ENCODE peak calls at places on chromosome 9, in four cellular contexts. One of them, this sample, is unnamed.

GRCh38 chr9:71509054-71509453 is 259.3 kb downstream of the CEMIP2 start:
- DNase-seq in GM06990: no peak
- DNase-seq in aorta: no peak
- DNase-seq in GM23338: peak
- DNase-seq in this sample: no peak

GRCh38 chr9:127539259-127539981 is 72.7 kb upstream of the STXBP1 start:
- DNase-seq in GM06990: no peak
- DNase-seq in aorta: no peak
- DNase-seq in GM23338: no peak
- DNase-seq in this sample: no peak

GRCh38 chr9:135516132-135516860 is 4.9 kb upstream of the LCN1 start:
- DNase-seq in GM06990: no peak
- DNase-seq in aorta: no peak
- DNase-seq in GM23338: no peak
- DNase-seq in this sample: no peak

GRCh38 chr9:23496827-23497226 is 329.2 kb downstream of the ELAVL2 start:
- DNase-seq in GM06990: no peak
- DNase-seq in aorta: no peak
- DNase-seq in GM23338: no peak
- DNase-seq in this sample: no peak

GRCh38 chr9:105700598-105701544 is 6.5 kb downstream of the TMEM38B start:
- DNase-seq in GM06990: no peak
- DNase-seq in aorta: no peak
- DNase-seq in GM23338: no peak
- DNase-seq in this sample: no peak

GRCh38 chr9:115997923-115998322 is 155.7 kb upstream of the PAPPA start:
- DNase-seq in GM06990: no peak
- DNase-seq in aorta: no peak
- DNase-seq in GM23338: no peak
- DNase-seq in this sample: no peak

GRCh38 chr9:116546711-116547581 is 140.2 kb upstream of the TRIM32 start:
- DNase-seq in GM06990: no peak
- DNase-seq in aorta: no peak
- DNase-seq in GM23338: no peak
- DNase-seq in this sample: no peak

GRCh38 chr9:2418619-2419018 is 203.0 kb upstream of the VLDLR start:
- DNase-seq in GM06990: no peak
- DNase-seq in aorta: no peak
- DNase-seq in GM23338: peak
- DNase-seq in this sample: no peak

GRCh38 chr9:34589656-34590375 is at the start of gene CNTFR:
- DNase-seq in GM06990: no peak
- DNase-seq in aorta: no peak
- DNase-seq in GM23338: peak
- DNase-seq in this sample: peak

GRCh38 chr9:70073756-70074155 is 30.1 kb downstream of the MAMDC2 start:
- DNase-seq in GM06990: no peak
- DNase-seq in aorta: no peak
- DNase-seq in GM23338: no peak
- DNase-seq in this sample: no peak

GRCh38 chr9:119601632-119602031 is 232.4 kb upstream of the BRINP1 start:
- DNase-seq in GM06990: no peak
- DNase-seq in aorta: no peak
- DNase-seq in GM23338: no peak
- DNase-seq in this sample: no peak

GRCh38 chr9:113657765-113658564 is 194.4 kb downstream of the RGS3 start:
- DNase-seq in GM06990: peak
- DNase-seq in aorta: peak
- DNase-seq in GM23338: peak
- DNase-seq in this sample: peak

GRCh38 chr9:4371108-4371507 is 71.2 kb upstream of the GLIS3 start:
- DNase-seq in GM06990: no peak
- DNase-seq in aorta: peak
- DNase-seq in GM23338: no peak
- DNase-seq in this sample: no peak

GRCh38 chr9:16501098-16501663 is 369.3 kb downstream of the BNC2 start:
- DNase-seq in GM06990: no peak
- DNase-seq in aorta: no peak
- DNase-seq in GM23338: no peak
- DNase-seq in this sample: no peak

GRCh38 chr9:137828527-137829259 is 48.9 kb upstream of the CACNA1B start:
- DNase-seq in GM06990: no peak
- DNase-seq in aorta: no peak
- DNase-seq in GM23338: peak
- DNase-seq in this sample: peak

DNA sequence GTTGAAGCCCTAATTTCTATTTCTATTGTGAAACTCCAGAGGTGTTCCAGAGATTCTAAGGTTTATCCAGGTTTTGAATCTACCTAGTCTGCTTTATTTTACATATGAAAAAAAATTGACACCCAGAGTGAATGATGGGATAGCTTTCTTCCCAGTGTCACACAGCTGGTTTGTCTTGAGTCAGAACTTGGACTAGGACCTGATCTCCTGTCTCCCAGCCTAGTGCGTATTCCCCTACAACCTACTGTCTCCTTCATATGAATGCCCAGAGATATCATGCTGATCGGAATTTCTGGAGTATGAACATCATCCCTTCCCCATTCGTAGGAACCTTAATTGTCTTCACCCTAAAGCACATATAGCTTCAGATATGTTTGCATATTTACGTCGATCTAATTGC is 524.2 kb downstream of the SPATA31D1 start:
- DNase-seq in GM06990: no peak
- DNase-seq in aorta: no peak
- DNase-seq in GM23338: no peak
- DNase-seq in this sample: no peak
- H3K4me3 ChIP-seq in GM06990: no peak
- H3K4me3 ChIP-seq in aorta: no peak
- H3K4me3 ChIP-seq in GM23338: no peak
- H3K4me3 ChIP-seq in this sample: no peak

GRCh38 chr9:130300739-130301138 is 35.2 kb downstream of the HMCN2 start:
- DNase-seq in GM06990: no peak
- DNase-seq in aorta: no peak
- DNase-seq in GM23338: no peak
- DNase-seq in this sample: no peak

GRCh38 chr9:130302785-130303612 is 37.4 kb downstream of the HMCN2 start:
- DNase-seq in GM06990: no peak
- DNase-seq in aorta: no peak
- DNase-seq in GM23338: no peak
- DNase-seq in this sample: no peak

GRCh38 chr9:130299785-130300615 is 34.4 kb downstream of the HMCN2 start:
- DNase-seq in GM06990: no peak
- DNase-seq in aorta: peak
- DNase-seq in GM23338: no peak
- DNase-seq in this sample: no peak

GRCh38 chr9:130303613-130304055 is 38.1 kb downstream of the HMCN2 start:
- DNase-seq in GM06990: no peak
- DNase-seq in aorta: peak
- DNase-seq in GM23338: no peak
- DNase-seq in this sample: no peak

GRCh38 chr9:130301483-130302286 is 36.1 kb downstream of the HMCN2 start:
- DNase-seq in GM06990: no peak
- DNase-seq in aorta: peak
- DNase-seq in GM23338: no peak
- DNase-seq in this sample: no peak
- H3K4me3 ChIP-seq in GM06990: no peak
- H3K4me3 ChIP-seq in aorta: no peak
- H3K4me3 ChIP-seq in GM23338: no peak
- H3K4me3 ChIP-seq in this sample: no peak

GRCh38 chr9:93064392-93065124 is 6.1 kb downstream of the SUSD3 start:
- DNase-seq in GM06990: peak
- DNase-seq in aorta: peak
- DNase-seq in GM23338: no peak
- DNase-seq in this sample: peak
- H3K4me3 ChIP-seq in GM06990: peak
- H3K4me3 ChIP-seq in aorta: no peak
- H3K4me3 ChIP-seq in GM23338: no peak
- H3K4me3 ChIP-seq in this sample: peak

GRCh38 chr9:14779566-14780022 is 57.1 kb upstream of the CER1 start:
- DNase-seq in GM06990: no peak
- DNase-seq in aorta: no peak
- DNase-seq in GM23338: no peak
- DNase-seq in this sample: no peak
- H3K4me3 ChIP-seq in GM06990: no peak
- H3K4me3 ChIP-seq in aorta: no peak
- H3K4me3 ChIP-seq in GM23338: no peak
- H3K4me3 ChIP-seq in this sample: no peak

DNA sequence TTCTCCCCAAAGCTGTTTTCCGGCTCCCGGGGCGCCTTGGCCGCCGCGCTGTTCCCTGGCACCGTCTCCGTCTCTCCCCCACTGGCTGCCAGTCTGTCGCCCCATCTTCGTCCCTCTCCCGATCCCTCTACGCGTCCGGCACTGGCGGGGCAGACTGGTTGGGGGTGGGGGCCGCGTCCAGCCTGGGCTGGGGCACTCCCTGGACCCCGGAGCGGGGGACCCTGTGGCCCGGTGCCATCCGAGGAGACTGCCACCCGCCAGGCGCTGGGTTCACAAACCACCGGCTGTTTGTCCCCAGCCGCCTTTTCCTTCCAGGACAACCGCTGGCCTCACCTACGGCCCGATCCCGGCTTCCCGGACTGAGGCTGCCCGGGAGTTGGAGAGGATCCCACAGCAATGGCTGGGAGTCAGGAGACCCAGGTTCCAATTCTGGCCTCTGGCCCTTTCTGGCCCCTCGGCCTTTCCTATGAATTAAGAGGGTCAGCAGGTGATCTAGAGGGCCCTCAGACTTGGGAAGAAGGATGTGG is 1.0 kb upstream of the FIBCD1 start:
- DNase-seq in GM06990: no peak
- DNase-seq in aorta: no peak
- DNase-seq in GM23338: peak
- DNase-seq in this sample: no peak
- H3K4me3 ChIP-seq in GM06990: no peak
- H3K4me3 ChIP-seq in aorta: no peak
- H3K4me3 ChIP-seq in GM23338: peak
- H3K4me3 ChIP-seq in this sample: no peak

GRCh38 chr9:121567142-121568100 is 67.8 kb upstream of the GGTA1 start:
- DNase-seq in GM06990: no peak
- DNase-seq in aorta: peak
- DNase-seq in GM23338: peak
- DNase-seq in this sample: no peak
- H3K4me3 ChIP-seq in GM06990: no peak
- H3K4me3 ChIP-seq in aorta: peak
- H3K4me3 ChIP-seq in GM23338: no peak
- H3K4me3 ChIP-seq in this sample: no peak